ENCODE peak calls at places on chromosomes 16 and 17, in four cellular contexts. One of them, this sample, is unnamed.

GRCh38 chr16:20773679-20774078 is 9.9 kb downstream of the ACSM3 start:
- DNase-seq in pancreas: no peak
- DNase-seq in dorsolateral prefrontal cortex: no peak
- DNase-seq in epithelial cell of proximal tubule: no peak
- DNase-seq in this sample: no peak

GRCh38 chr16:27795992-27796614 is 246.2 kb downstream of the KATNIP start:
- DNase-seq in pancreas: peak
- DNase-seq in dorsolateral prefrontal cortex: no peak
- DNase-seq in epithelial cell of proximal tubule: no peak
- DNase-seq in this sample: peak

GRCh38 chr17:29571883-29572681 is 3.6 kb downstream of the TP53I13 start:
- DNase-seq in pancreas: peak
- DNase-seq in dorsolateral prefrontal cortex: no peak
- DNase-seq in epithelial cell of proximal tubule: no peak
- DNase-seq in this sample: no peak

GRCh38 chr17:15168379-15168778 is 96.7 kb downstream of the PMP22 start:
- DNase-seq in pancreas: no peak
- DNase-seq in dorsolateral prefrontal cortex: no peak
- DNase-seq in epithelial cell of proximal tubule: no peak
- DNase-seq in this sample: no peak

GRCh38 chr17:79629548-79630049 is 18.7 kb upstream of the RBFOX3 start:
- DNase-seq in pancreas: no peak
- DNase-seq in dorsolateral prefrontal cortex: peak
- DNase-seq in epithelial cell of proximal tubule: peak
- DNase-seq in this sample: no peak

GRCh38 chr16:72094266-72094610 is 591 bp downstream of the DHX38 start:
- DNase-seq in pancreas: no peak
- DNase-seq in dorsolateral prefrontal cortex: no peak
- DNase-seq in epithelial cell of proximal tubule: no peak
- DNase-seq in this sample: no peak

GRCh38 chr16:87570938-87571867 is 31.1 kb upstream of the JPH3 start:
- DNase-seq in pancreas: peak
- DNase-seq in dorsolateral prefrontal cortex: no peak
- DNase-seq in epithelial cell of proximal tubule: no peak
- DNase-seq in this sample: peak

GRCh38 chr16:80569440-80570105 is 28.8 kb downstream of the DYNLRB2 start:
- DNase-seq in pancreas: no peak
- DNase-seq in dorsolateral prefrontal cortex: no peak
- DNase-seq in epithelial cell of proximal tubule: no peak
- DNase-seq in this sample: no peak

GRCh38 chr16:3152273-3153076 is 17.6 kb downstream of the ZNF213 start:
- DNase-seq in pancreas: peak
- DNase-seq in dorsolateral prefrontal cortex: peak
- DNase-seq in epithelial cell of proximal tubule: peak
- DNase-seq in this sample: peak

GRCh38 chr17:75832164-75832651 is 12.0 kb downstream of the UNC13D start:
- DNase-seq in pancreas: no peak
- DNase-seq in dorsolateral prefrontal cortex: no peak
- DNase-seq in epithelial cell of proximal tubule: no peak
- DNase-seq in this sample: no peak

GRCh38 chr17:50666316-50666715 is 31.6 kb downstream of the ABCC3 start:
- DNase-seq in pancreas: no peak
- DNase-seq in dorsolateral prefrontal cortex: no peak
- DNase-seq in epithelial cell of proximal tubule: no peak
- DNase-seq in this sample: no peak

GRCh38 chr17:50976951-50977472 is 110.9 kb upstream of the TOB1 start:
- DNase-seq in pancreas: no peak
- DNase-seq in dorsolateral prefrontal cortex: no peak
- DNase-seq in epithelial cell of proximal tubule: no peak
- DNase-seq in this sample: no peak

GRCh38 chr17:13931111-13931526 is 138.2 kb upstream of the COX10 start:
- DNase-seq in pancreas: no peak
- DNase-seq in dorsolateral prefrontal cortex: no peak
- DNase-seq in epithelial cell of proximal tubule: no peak
- DNase-seq in this sample: peak

GRCh38 chr17:31144427-31144826 is 49.6 kb downstream of the NF1 start:
- DNase-seq in pancreas: no peak
- DNase-seq in dorsolateral prefrontal cortex: no peak
- DNase-seq in epithelial cell of proximal tubule: no peak
- DNase-seq in this sample: no peak

GRCh38 chr16:4411684-4412083 is 4.7 kb downstream of the CORO7 start:
- DNase-seq in pancreas: no peak
- DNase-seq in dorsolateral prefrontal cortex: peak
- DNase-seq in epithelial cell of proximal tubule: no peak
- DNase-seq in this sample: no peak

GRCh38 chr16:57988929-57989328 is 11.5 kb downstream of the ZNF319 start:
- DNase-seq in pancreas: peak
- DNase-seq in dorsolateral prefrontal cortex: peak
- DNase-seq in epithelial cell of proximal tubule: no peak
- DNase-seq in this sample: no peak

GRCh38 chr17:1787301-1787902 is 25.5 kb downstream of the SERPINF1 start:
- DNase-seq in pancreas: no peak
- DNase-seq in dorsolateral prefrontal cortex: no peak
- DNase-seq in epithelial cell of proximal tubule: peak
- DNase-seq in this sample: no peak

GRCh38 chr17:73827627-73828241 is 183.5 kb upstream of the SDK2 start:
- DNase-seq in pancreas: peak
- DNase-seq in dorsolateral prefrontal cortex: no peak
- DNase-seq in epithelial cell of proximal tubule: no peak
- DNase-seq in this sample: peak

GRCh38 chr17:77836557-77837041 is 121.9 kb upstream of the TNRC6C start:
- DNase-seq in pancreas: no peak
- DNase-seq in dorsolateral prefrontal cortex: no peak
- DNase-seq in epithelial cell of proximal tubule: peak
- DNase-seq in this sample: no peak

GRCh38 chr16:66653581-66654350 is 42.8 kb downstream of the CMTM4 start:
- DNase-seq in pancreas: no peak
- DNase-seq in dorsolateral prefrontal cortex: no peak
- DNase-seq in epithelial cell of proximal tubule: no peak
- DNase-seq in this sample: no peak

GRCh38 chr16:2919511-2920255 is 8.0 kb downstream of the FLYWCH1 start:
- DNase-seq in pancreas: no peak
- DNase-seq in dorsolateral prefrontal cortex: peak
- DNase-seq in epithelial cell of proximal tubule: no peak
- DNase-seq in this sample: peak

GRCh38 chr17:10745231-10745630 is 15.4 kb upstream of the TMEM220 start:
- DNase-seq in pancreas: no peak
- DNase-seq in dorsolateral prefrontal cortex: no peak
- DNase-seq in epithelial cell of proximal tubule: no peak
- DNase-seq in this sample: no peak

GRCh38 chr17:42266918-42267766 is 9.0 kb downstream of the STAT5B start:
- DNase-seq in pancreas: no peak
- DNase-seq in dorsolateral prefrontal cortex: no peak
- DNase-seq in epithelial cell of proximal tubule: no peak
- DNase-seq in this sample: no peak

GRCh38 chr17:56351675-56352074 is 198.4 kb downstream of the ANKFN1 start:
- DNase-seq in pancreas: no peak
- DNase-seq in dorsolateral prefrontal cortex: no peak
- DNase-seq in epithelial cell of proximal tubule: no peak
- DNase-seq in this sample: no peak

GRCh38 chr17:13757871-13758270 is 156.1 kb upstream of the HS3ST3A1 start:
- DNase-seq in pancreas: no peak
- DNase-seq in dorsolateral prefrontal cortex: no peak
- DNase-seq in epithelial cell of proximal tubule: no peak
- DNase-seq in this sample: no peak

GRCh38 chr17:57408064-57408811 is 151.9 kb downstream of the MSI2 start:
- DNase-seq in pancreas: no peak
- DNase-seq in dorsolateral prefrontal cortex: no peak
- DNase-seq in epithelial cell of proximal tubule: no peak
- DNase-seq in this sample: no peak
- TF ChIP-seq CTCF in pancreas: no peak
- TF ChIP-seq CTCF in dorsolateral prefrontal cortex: no peak
- TF ChIP-seq CTCF in epithelial cell of proximal tubule: no peak
- TF ChIP-seq CTCF in this sample: no peak

DNA sequence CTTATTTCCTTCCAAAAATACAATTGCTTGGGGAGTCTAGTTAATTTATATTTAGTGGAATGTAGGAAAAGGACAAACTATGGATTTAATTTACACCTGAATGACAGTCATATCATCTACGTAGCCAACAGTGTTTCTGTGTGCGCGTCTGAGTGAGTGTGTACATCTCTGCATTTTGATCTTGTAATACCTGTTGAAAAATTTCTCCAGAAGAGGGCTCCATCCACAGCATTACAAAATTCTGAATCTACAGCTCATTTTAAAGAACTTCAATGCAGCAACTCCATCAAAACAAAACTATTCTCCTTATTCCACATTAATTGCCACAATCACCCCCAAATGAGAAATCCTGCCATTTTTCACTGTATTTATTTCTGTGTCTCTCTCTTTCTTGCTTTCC is 3.9 kb downstream of the CDH13 start:
- DNase-seq in pancreas: no peak
- DNase-seq in dorsolateral prefrontal cortex: no peak
- DNase-seq in epithelial cell of proximal tubule: no peak
- DNase-seq in this sample: no peak
- TF ChIP-seq CTCF in pancreas: no peak
- TF ChIP-seq CTCF in dorsolateral prefrontal cortex: peak
- TF ChIP-seq CTCF in epithelial cell of proximal tubule: peak
- TF ChIP-seq CTCF in this sample: no peak

DNA sequence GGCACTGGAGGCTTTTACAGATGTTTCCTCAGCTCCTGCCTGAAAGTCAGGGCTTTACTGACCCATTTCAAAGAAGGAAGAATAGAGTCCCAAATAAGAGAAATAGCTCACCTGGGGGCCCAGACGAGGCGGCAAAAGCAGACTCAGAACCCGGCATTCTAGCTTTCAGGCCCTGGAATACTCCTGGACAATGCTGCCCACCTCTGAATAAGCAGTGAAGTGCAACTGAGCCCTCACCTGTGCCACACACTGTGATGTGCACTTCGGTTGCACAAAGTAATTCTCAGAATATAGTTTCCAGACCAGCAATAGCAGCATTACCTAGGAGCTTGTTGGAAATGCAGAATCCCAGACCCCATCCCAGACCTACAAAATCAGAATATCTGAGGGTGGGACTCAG is 54.6 kb downstream of the ZNF423 start:
- DNase-seq in pancreas: no peak
- DNase-seq in dorsolateral prefrontal cortex: no peak
- DNase-seq in epithelial cell of proximal tubule: no peak
- DNase-seq in this sample: no peak
- TF ChIP-seq CTCF in pancreas: no peak
- TF ChIP-seq CTCF in dorsolateral prefrontal cortex: no peak
- TF ChIP-seq CTCF in epithelial cell of proximal tubule: no peak
- TF ChIP-seq CTCF in this sample: no peak

GRCh38 chr16:1152123-1152638 is 725 bp upstream of the CACNA1H start:
- DNase-seq in pancreas: no peak
- DNase-seq in dorsolateral prefrontal cortex: no peak
- DNase-seq in epithelial cell of proximal tubule: no peak
- DNase-seq in this sample: no peak

GRCh38 chr16:1151424-1152122 is 1.3 kb upstream of the CACNA1H start:
- DNase-seq in pancreas: no peak
- DNase-seq in dorsolateral prefrontal cortex: no peak
- DNase-seq in epithelial cell of proximal tubule: no peak
- DNase-seq in this sample: no peak

GRCh38 chr16:1152651-1153259 is at the start of gene CACNA1H:
- DNase-seq in pancreas: no peak
- DNase-seq in dorsolateral prefrontal cortex: no peak
- DNase-seq in epithelial cell of proximal tubule: no peak
- DNase-seq in this sample: no peak

GRCh38 chr16:1149101-1149636 is 3.7 kb upstream of the CACNA1H start:
- DNase-seq in pancreas: no peak
- DNase-seq in dorsolateral prefrontal cortex: no peak
- DNase-seq in epithelial cell of proximal tubule: no peak
- DNase-seq in this sample: no peak

DNA sequence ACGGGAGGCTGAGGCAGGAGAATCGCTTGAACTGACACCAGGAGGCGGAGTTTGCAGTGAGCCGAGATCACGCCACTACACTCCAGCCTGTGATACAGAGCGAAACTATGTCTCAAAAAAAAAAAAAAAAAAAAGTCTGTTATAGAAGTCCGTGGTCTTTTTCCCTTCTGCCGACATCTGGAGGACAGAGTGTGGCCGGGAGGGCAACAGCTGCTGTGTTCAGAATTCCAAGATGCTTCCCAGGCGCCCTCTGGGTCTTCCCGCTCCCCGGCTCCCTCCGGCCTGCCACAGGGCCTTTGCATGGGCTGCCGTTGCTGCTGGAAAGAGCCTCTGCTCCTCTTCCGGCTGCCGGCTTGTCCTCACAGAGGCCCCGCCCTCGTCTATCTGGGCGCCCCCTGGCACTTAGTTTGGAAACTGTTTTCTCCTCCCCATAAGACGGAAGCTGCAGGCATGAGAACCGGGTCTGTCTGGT is 2.4 kb upstream of the CACNA1H start:
- DNase-seq in pancreas: no peak
- DNase-seq in dorsolateral prefrontal cortex: no peak
- DNase-seq in epithelial cell of proximal tubule: no peak
- DNase-seq in this sample: no peak
- TF ChIP-seq CTCF in pancreas: no peak
- TF ChIP-seq CTCF in dorsolateral prefrontal cortex: no peak
- TF ChIP-seq CTCF in epithelial cell of proximal tubule: no peak
- TF ChIP-seq CTCF in this sample: no peak

GRCh38 chr17:40443196-40443987 is at the start of gene IGFBP4:
- DNase-seq in pancreas: peak
- DNase-seq in dorsolateral prefrontal cortex: peak
- DNase-seq in epithelial cell of proximal tubule: no peak
- DNase-seq in this sample: peak
- TF ChIP-seq CTCF in pancreas: no peak
- TF ChIP-seq CTCF in dorsolateral prefrontal cortex: peak
- TF ChIP-seq CTCF in epithelial cell of proximal tubule: peak
- TF ChIP-seq CTCF in this sample: peak

GRCh38 chr16:14302031-14302398 is 230.9 kb downstream of the MRTFB start:
- DNase-seq in pancreas: peak
- DNase-seq in dorsolateral prefrontal cortex: no peak
- DNase-seq in epithelial cell of proximal tubule: no peak
- DNase-seq in this sample: no peak
- TF ChIP-seq CTCF in pancreas: no peak
- TF ChIP-seq CTCF in dorsolateral prefrontal cortex: no peak
- TF ChIP-seq CTCF in epithelial cell of proximal tubule: no peak
- TF ChIP-seq CTCF in this sample: no peak

GRCh38 chr16:50244140-50244503 is 22.2 kb upstream of the ADCY7 start:
- DNase-seq in pancreas: no peak
- DNase-seq in dorsolateral prefrontal cortex: no peak
- DNase-seq in epithelial cell of proximal tubule: no peak
- DNase-seq in this sample: no peak
- TF ChIP-seq CTCF in pancreas: no peak
- TF ChIP-seq CTCF in dorsolateral prefrontal cortex: no peak
- TF ChIP-seq CTCF in epithelial cell of proximal tubule: no peak
- TF ChIP-seq CTCF in this sample: no peak

GRCh38 chr17:21061158-21061835 is 18.5 kb upstream of the USP22 start:
- DNase-seq in pancreas: no peak
- DNase-seq in dorsolateral prefrontal cortex: no peak
- DNase-seq in epithelial cell of proximal tubule: no peak
- DNase-seq in this sample: no peak

GRCh38 chr17:21059761-21060160 is 16.9 kb upstream of the USP22 start:
- DNase-seq in pancreas: no peak
- DNase-seq in dorsolateral prefrontal cortex: no peak
- DNase-seq in epithelial cell of proximal tubule: no peak
- DNase-seq in this sample: no peak

GRCh38 chr17:21061971-21062526 is 19.2 kb upstream of the USP22 start:
- DNase-seq in pancreas: no peak
- DNase-seq in dorsolateral prefrontal cortex: no peak
- DNase-seq in epithelial cell of proximal tubule: no peak
- DNase-seq in this sample: no peak

GRCh38 chr17:21058098-21058893 is 15.5 kb upstream of the USP22 start:
- DNase-seq in pancreas: no peak
- DNase-seq in dorsolateral prefrontal cortex: no peak
- DNase-seq in epithelial cell of proximal tubule: no peak
- DNase-seq in this sample: no peak
- TF ChIP-seq CTCF in pancreas: no peak
- TF ChIP-seq CTCF in dorsolateral prefrontal cortex: no peak
- TF ChIP-seq CTCF in epithelial cell of proximal tubule: peak
- TF ChIP-seq CTCF in this sample: no peak

GRCh38 chr16:88676502-88677242 is 9.6 kb downstream of the SNAI3 start:
- DNase-seq in pancreas: no peak
- DNase-seq in dorsolateral prefrontal cortex: no peak
- DNase-seq in epithelial cell of proximal tubule: no peak
- DNase-seq in this sample: no peak
- TF ChIP-seq CTCF in pancreas: no peak
- TF ChIP-seq CTCF in dorsolateral prefrontal cortex: no peak
- TF ChIP-seq CTCF in epithelial cell of proximal tubule: no peak
- TF ChIP-seq CTCF in this sample: no peak